ENCODE peak calls at places on chromosomes 2 and 18, in five cellular contexts. Z, A, G, W and L are unnamed samples.

GRCh38 chr2:68050353-68050752 is 12.5 kb downstream of the C1D start:
- DNase-seq in Z (no peak), A (no peak), G (no peak), W (no peak), L (no peak)

GRCh38 chr2:205767617-205768016 is 85.3 kb downstream of the NRP2 start:
- DNase-seq in Z (no peak), A (no peak), G (no peak), W (no peak), L (no peak)

GRCh38 chr2:170360546-170361358 is 182.8 kb downstream of the MYO3B start:
- DNase-seq in Z (no peak), A (no peak), G (peak; percentile 59), W (peak; percentile 45), L (no peak)

GRCh38 chr2:19898592-19899329 is 3.0 kb downstream of the TTC32 start:
- DNase-seq in Z (no peak), A (no peak), G (no peak), W (no peak), L (no peak)

GRCh38 chr2:39068757-39069515 is 51.9 kb downstream of the SOS1 start:
- DNase-seq in Z (no peak), A (peak; percentile 8), G (peak; percentile 55), W (no peak), L (no peak)

GRCh38 chr2:9895669-9896068 is 52.4 kb downstream of the TAF1B start:
- DNase-seq in Z (no peak), A (no peak), G (peak; percentile 27), W (no peak), L (no peak)

GRCh38 chr2:165161510-165161909 is 42.3 kb downstream of the SCN3A start:
- DNase-seq in Z (no peak), A (no peak), G (no peak), W (no peak), L (no peak)

GRCh38 chr18:9971313-9971920 is 57.6 kb downstream of the VAPA start:
- DNase-seq in Z (peak; percentile 84), A (peak; percentile 48), G (peak; percentile 78), W (peak; percentile 92), L (no peak)

GRCh38 chr18:28175047-28175929 is 1.6 kb downstream of the CDH2 start:
- DNase-seq in Z (peak; percentile 67), A (peak; percentile 54), G (peak; percentile 69), W (no peak), L (peak; percentile 19)

GRCh38 chr2:161031516-161031915 is 128.7 kb upstream of the TANK start:
- DNase-seq in Z (no peak), A (no peak), G (no peak), W (no peak), L (no peak)

GRCh38 chr2:3470856-3471737 is 48.2 kb downstream of the ADI1 start:
- DNase-seq in Z (no peak), A (no peak), G (no peak), W (no peak), L (no peak)

GRCh38 chr2:915979-916378 is 34.7 kb upstream of the SNTG2 start:
- DNase-seq in Z (no peak), A (no peak), G (no peak), W (no peak), L (no peak)

GRCh38 chr2:175834472-175834871 is 167.6 kb downstream of the LNPK start:
- DNase-seq in Z (peak; percentile 37), A (peak; percentile 7), G (no peak), W (no peak), L (no peak)

GRCh38 chr2:64808736-64809135 is 155.0 kb upstream of the SERTAD2 start:
- DNase-seq in Z (no peak), A (no peak), G (no peak), W (no peak), L (no peak)

GRCh38 chr2:120313695-120314615 is 32.0 kb upstream of the INHBB start:
- DNase-seq in Z (no peak), A (no peak), G (no peak), W (no peak), L (no peak)

GRCh38 chr2:119647440-119648169 is 31.4 kb upstream of the TMEM177 start:
- DNase-seq in Z (no peak), A (no peak), G (no peak), W (peak; percentile 57), L (no peak)

GRCh38 chr2:128330583-128330982 is 11.9 kb upstream of the HS6ST1 start:
- DNase-seq in Z (no peak), A (no peak), G (no peak), W (no peak), L (peak; percentile 17)

GRCh38 chr2:5766051-5766450 is 73.9 kb downstream of the SOX11 start:
- DNase-seq in Z (no peak), A (no peak), G (no peak), W (no peak), L (peak; percentile 57)

GRCh38 chr2:235493775-235494715 is at the start of gene AGAP1:
- DNase-seq in Z (peak; percentile 92), A (peak; percentile 91), G (peak; percentile 91), W (peak; percentile 90), L (peak; percentile 94)

GRCh38 chr2:100013892-100014677 is 128.3 kb downstream of the AFF3 start:
- DNase-seq in Z (peak; percentile 27), A (peak; percentile 39), G (peak; percentile 96), W (no peak), L (no peak)

GRCh38 chr2:120441744-120442471 is 96.0 kb downstream of the INHBB start:
- DNase-seq in Z (peak; percentile 78), A (no peak), G (peak; percentile 64), W (no peak), L (no peak)

GRCh38 chr2:189836644-189837043 is 52.4 kb downstream of the PMS1 start:
- DNase-seq in Z (no peak), A (no peak), G (peak; percentile 11), W (no peak), L (no peak)

GRCh38 chr2:9345997-9346396 is 77.3 kb downstream of the ITGB1BP1 start:
- DNase-seq in Z (no peak), A (no peak), G (no peak), W (no peak), L (no peak)

GRCh38 chr2:109232306-109232705 is 103.3 kb downstream of the SH3RF3 start:
- DNase-seq in Z (no peak), A (no peak), G (no peak), W (no peak), L (no peak)
- H3K27me3 ChIP-seq in Z (no peaks in the 10 kb centered on the region), A (peaks cover 6% of the 10 kb centered on the region), G (no peaks in the 10 kb centered on the region), W (no peaks in the 10 kb centered on the region), L (no peaks in the 10 kb centered on the region)

DNA sequence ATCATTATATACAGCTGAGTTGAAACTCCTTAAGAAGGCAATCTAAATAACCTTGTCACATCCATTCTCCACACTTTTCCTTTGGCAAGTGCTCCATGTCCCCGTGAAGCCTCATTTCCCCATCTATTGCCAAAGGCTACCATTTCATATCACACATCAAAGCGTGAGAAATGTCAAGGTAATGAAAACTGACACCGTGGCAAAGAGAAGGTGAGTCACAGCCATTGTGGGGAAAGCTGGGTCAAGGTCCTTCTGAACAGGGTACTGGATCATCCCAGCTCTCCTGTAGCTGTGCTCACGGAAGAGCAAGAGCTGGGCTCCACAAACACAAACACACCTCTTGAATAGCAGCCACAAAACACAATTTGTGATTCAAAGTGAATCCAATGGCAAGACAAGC is 58.2 kb upstream of the REG3G start:
- DNase-seq in Z (no peak), A (no peak), G (no peak), W (peak; percentile 57), L (no peak)
- H3K4me1 ChIP-seq in Z (peaks cover 10% of the 10 kb centered on the region), A (no peaks in the 10 kb centered on the region), G (no peaks in the 10 kb centered on the region), W (no peaks in the 10 kb centered on the region), L (no peaks in the 10 kb centered on the region)

DNA sequence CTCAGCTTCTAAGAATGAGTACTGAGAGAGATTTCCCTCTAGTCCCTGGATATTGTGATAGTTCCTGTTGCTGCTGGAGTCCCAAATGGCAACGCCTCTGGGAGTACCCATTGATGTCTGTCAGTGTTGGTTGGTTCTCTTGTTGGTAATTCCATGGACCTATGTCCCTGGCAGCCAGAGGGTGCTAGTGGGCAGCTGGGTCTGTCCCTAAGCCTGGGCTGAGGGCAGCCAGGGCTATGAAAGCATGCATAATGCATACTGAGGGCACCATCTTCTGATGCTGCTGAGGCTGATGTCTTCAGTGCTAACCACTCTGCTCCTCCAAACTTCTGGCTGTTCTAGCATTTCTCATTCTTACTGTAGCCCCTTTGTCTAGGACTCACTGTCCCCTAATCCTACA is 35.9 kb downstream of the NABP1 start:
- DNase-seq in Z (peak; percentile 41), A (peak; percentile 18), G (peak; percentile 44), W (no peak), L (no peak)
- H3K27me3 ChIP-seq in Z (no peaks in the 10 kb centered on the region), A (no peaks in the 10 kb centered on the region), G (no peaks in the 10 kb centered on the region), W (no peaks in the 10 kb centered on the region), L (no peaks in the 10 kb centered on the region)

GRCh38 chr2:134664051-134664450 is 54.7 kb downstream of the TMEM163 start:
- DNase-seq in Z (no peak), A (no peak), G (no peak), W (no peak), L (peak; percentile 74)

GRCh38 chr2:134667541-134667940 is 51.3 kb downstream of the TMEM163 start:
- DNase-seq in Z (no peak), A (no peak), G (no peak), W (no peak), L (no peak)

GRCh38 chr2:134667081-134667480 is 51.7 kb downstream of the TMEM163 start:
- DNase-seq in Z (no peak), A (no peak), G (no peak), W (no peak), L (peak; percentile 82)

GRCh38 chr2:134663451-134663850 is 55.3 kb downstream of the TMEM163 start:
- DNase-seq in Z (no peak), A (no peak), G (no peak), W (no peak), L (peak; percentile 91)

GRCh38 chr2:134665729-134666506 is 52.9 kb downstream of the TMEM163 start:
- DNase-seq in Z (no peak), A (no peak), G (no peak), W (no peak), L (peak; percentile 81)
- H3K4me1 ChIP-seq in Z (peaks cover 2% of the 10 kb centered on the region), A (no peaks in the 10 kb centered on the region), G (no peaks in the 10 kb centered on the region), W (no peaks in the 10 kb centered on the region), L (no peaks in the 10 kb centered on the region)